ENCODE peak calls at places on chromosomes 2 and 18, in nine cellular contexts. One of them, this sample, is unnamed. For H3K27me3, the result is how much of the 10 kb centered on the place peaks cover.

GRCh38 chr2:117330611-117331010 is 483.9 kb upstream of the DDX18 start:
- DNase-seq in neural progenitor cell: no peak
- DNase-seq in cardiac muscle cell: no peak
- DNase-seq in left lung: no peak
- DNase-seq in heart left ventricle: no peak
- DNase-seq in AG04450: no peak
- DNase-seq in right atrium auricular region: no peak
- DNase-seq in CD8-positive, alpha-beta T cell: no peak
- DNase-seq in transverse colon: no peak
- DNase-seq in this sample: no peak

GRCh38 chr2:45002661-45003210 is 6.5 kb downstream of the SIX2 start:
- DNase-seq in neural progenitor cell: no peak
- DNase-seq in cardiac muscle cell: no peak
- DNase-seq in left lung: no peak
- DNase-seq in heart left ventricle: no peak
- DNase-seq in AG04450: no peak
- DNase-seq in right atrium auricular region: no peak
- DNase-seq in CD8-positive, alpha-beta T cell: no peak
- DNase-seq in transverse colon: no peak
- DNase-seq in this sample: no peak

GRCh38 chr2:172246649-172247048 is 143.9 kb upstream of the DLX2 start:
- DNase-seq in neural progenitor cell: no peak
- DNase-seq in cardiac muscle cell: no peak
- DNase-seq in left lung: no peak
- DNase-seq in heart left ventricle: no peak
- DNase-seq in AG04450: no peak
- DNase-seq in right atrium auricular region: no peak
- DNase-seq in CD8-positive, alpha-beta T cell: no peak
- DNase-seq in transverse colon: no peak
- DNase-seq in this sample: no peak

GRCh38 chr18:76593838-76594237 is 98.8 kb upstream of the ZNF516 start:
- DNase-seq in neural progenitor cell: no peak
- DNase-seq in cardiac muscle cell: no peak
- DNase-seq in left lung: no peak
- DNase-seq in heart left ventricle: no peak
- DNase-seq in AG04450: no peak
- DNase-seq in right atrium auricular region: no peak
- DNase-seq in CD8-positive, alpha-beta T cell: no peak
- DNase-seq in transverse colon: no peak
- DNase-seq in this sample: no peak

GRCh38 chr2:216078776-216079175 is 2.8 kb downstream of the PECR start:
- DNase-seq in neural progenitor cell: no peak
- DNase-seq in cardiac muscle cell: peak
- DNase-seq in left lung: no peak
- DNase-seq in heart left ventricle: no peak
- DNase-seq in AG04450: no peak
- DNase-seq in right atrium auricular region: no peak
- DNase-seq in CD8-positive, alpha-beta T cell: no peak
- DNase-seq in transverse colon: no peak
- DNase-seq in this sample: no peak

GRCh38 chr2:241584446-241584845 is 25.9 kb downstream of the BOK start:
- DNase-seq in neural progenitor cell: no peak
- DNase-seq in cardiac muscle cell: peak
- DNase-seq in left lung: no peak
- DNase-seq in heart left ventricle: no peak
- DNase-seq in AG04450: no peak
- DNase-seq in right atrium auricular region: no peak
- DNase-seq in CD8-positive, alpha-beta T cell: no peak
- DNase-seq in transverse colon: no peak
- DNase-seq in this sample: no peak

GRCh38 chr2:126662623-126663022 is 6.7 kb downstream of the GYPC start:
- DNase-seq in neural progenitor cell: no peak
- DNase-seq in cardiac muscle cell: no peak
- DNase-seq in left lung: no peak
- DNase-seq in heart left ventricle: no peak
- DNase-seq in AG04450: no peak
- DNase-seq in right atrium auricular region: no peak
- DNase-seq in CD8-positive, alpha-beta T cell: no peak
- DNase-seq in transverse colon: no peak
- DNase-seq in this sample: no peak

GRCh38 chr2:72738096-72738495 is 87.7 kb downstream of the EXOC6B start:
- DNase-seq in neural progenitor cell: no peak
- DNase-seq in cardiac muscle cell: no peak
- DNase-seq in left lung: no peak
- DNase-seq in heart left ventricle: no peak
- DNase-seq in AG04450: no peak
- DNase-seq in right atrium auricular region: no peak
- DNase-seq in CD8-positive, alpha-beta T cell: no peak
- DNase-seq in transverse colon: no peak
- DNase-seq in this sample: no peak

DNA sequence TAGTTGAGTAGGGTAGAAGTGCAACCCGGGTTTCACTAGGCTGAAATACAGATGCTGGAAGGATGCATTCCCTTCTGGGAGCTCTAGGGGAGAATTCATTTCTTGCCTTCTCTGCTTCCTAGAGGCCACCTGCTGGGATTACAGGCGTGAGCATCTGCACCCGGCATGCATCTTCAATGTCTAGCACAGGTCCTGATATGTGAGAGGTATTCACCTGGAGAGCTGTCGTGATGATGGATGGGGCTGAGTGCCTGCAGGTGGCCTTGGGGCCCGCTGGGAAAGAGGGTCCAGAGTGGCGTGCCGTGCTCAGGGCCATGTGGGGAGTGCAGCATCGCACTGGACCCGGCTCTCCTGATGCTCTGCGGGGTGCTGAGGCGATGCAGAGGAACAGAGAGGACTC is 6.6 kb upstream of the NTSR2 start:
- DNase-seq in neural progenitor cell: no peak
- DNase-seq in cardiac muscle cell: no peak
- DNase-seq in left lung: no peak
- DNase-seq in heart left ventricle: no peak
- DNase-seq in AG04450: no peak
- DNase-seq in right atrium auricular region: no peak
- DNase-seq in CD8-positive, alpha-beta T cell: no peak
- DNase-seq in transverse colon: no peak
- DNase-seq in this sample: no peak
- H3K27me3 ChIP-seq in neural progenitor cell: under half
- H3K27me3 ChIP-seq in cardiac muscle cell: under half
- H3K27me3 ChIP-seq in left lung: under half
- H3K27me3 ChIP-seq in heart left ventricle: under half
- H3K27me3 ChIP-seq in AG04450: under half
- H3K27me3 ChIP-seq in right atrium auricular region: under half
- H3K27me3 ChIP-seq in CD8-positive, alpha-beta T cell: under half
- H3K27me3 ChIP-seq in transverse colon: under half
- H3K27me3 ChIP-seq in this sample: under half

GRCh38 chr2:59930430-59930829 is 623.0 kb downstream of the BCL11A start:
- DNase-seq in neural progenitor cell: no peak
- DNase-seq in cardiac muscle cell: no peak
- DNase-seq in left lung: no peak
- DNase-seq in heart left ventricle: no peak
- DNase-seq in AG04450: no peak
- DNase-seq in right atrium auricular region: no peak
- DNase-seq in CD8-positive, alpha-beta T cell: no peak
- DNase-seq in transverse colon: no peak
- DNase-seq in this sample: no peak

GRCh38 chr2:59933948-59934347 is 619.5 kb downstream of the BCL11A start:
- DNase-seq in neural progenitor cell: no peak
- DNase-seq in cardiac muscle cell: no peak
- DNase-seq in left lung: no peak
- DNase-seq in heart left ventricle: no peak
- DNase-seq in AG04450: no peak
- DNase-seq in right atrium auricular region: no peak
- DNase-seq in CD8-positive, alpha-beta T cell: no peak
- DNase-seq in transverse colon: no peak
- DNase-seq in this sample: no peak

GRCh38 chr2:59936031-59936430 is 617.4 kb downstream of the BCL11A start:
- DNase-seq in neural progenitor cell: no peak
- DNase-seq in cardiac muscle cell: no peak
- DNase-seq in left lung: no peak
- DNase-seq in heart left ventricle: no peak
- DNase-seq in AG04450: no peak
- DNase-seq in right atrium auricular region: no peak
- DNase-seq in CD8-positive, alpha-beta T cell: no peak
- DNase-seq in transverse colon: no peak
- DNase-seq in this sample: no peak

GRCh38 chr2:59935005-59935404 is 618.4 kb downstream of the BCL11A start:
- DNase-seq in neural progenitor cell: no peak
- DNase-seq in cardiac muscle cell: no peak
- DNase-seq in left lung: no peak
- DNase-seq in heart left ventricle: no peak
- DNase-seq in AG04450: no peak
- DNase-seq in right atrium auricular region: no peak
- DNase-seq in CD8-positive, alpha-beta T cell: no peak
- DNase-seq in transverse colon: no peak
- DNase-seq in this sample: peak

DNA sequence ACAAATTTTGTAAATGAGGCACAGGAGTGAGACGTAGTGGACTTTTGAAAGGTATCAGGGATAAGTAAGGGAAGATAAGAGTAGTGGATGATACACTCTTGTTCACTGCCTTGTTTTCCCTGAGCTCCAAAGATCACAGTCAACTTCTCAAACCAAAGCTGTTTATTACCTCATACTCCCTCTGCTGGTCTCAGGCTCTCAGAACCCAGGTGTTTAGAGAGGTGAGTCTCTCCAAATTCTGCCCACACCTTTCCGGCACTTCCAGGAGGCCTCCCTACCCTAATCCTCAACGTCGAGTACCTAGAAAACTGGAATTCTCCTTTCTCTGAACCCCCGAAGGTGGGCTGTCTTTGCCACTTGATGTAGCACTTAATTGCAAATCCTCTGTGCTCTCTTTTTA is 621.1 kb downstream of the BCL11A start:
- DNase-seq in neural progenitor cell: peak
- DNase-seq in cardiac muscle cell: no peak
- DNase-seq in left lung: no peak
- DNase-seq in heart left ventricle: no peak
- DNase-seq in AG04450: no peak
- DNase-seq in right atrium auricular region: no peak
- DNase-seq in CD8-positive, alpha-beta T cell: no peak
- DNase-seq in transverse colon: no peak
- DNase-seq in this sample: no peak
- TF ChIP-seq CTCF in neural progenitor cell: peak
- TF ChIP-seq CTCF in cardiac muscle cell: no peak
- TF ChIP-seq CTCF in left lung: no peak
- TF ChIP-seq CTCF in heart left ventricle: no peak
- TF ChIP-seq CTCF in AG04450: no peak
- TF ChIP-seq CTCF in right atrium auricular region: no peak
- TF ChIP-seq CTCF in CD8-positive, alpha-beta T cell: no peak
- TF ChIP-seq CTCF in transverse colon: no peak
- TF ChIP-seq CTCF in this sample: no peak

GRCh38 chr18:70291295-70291574 is 2.4 kb downstream of the SOCS6 start:
- DNase-seq in neural progenitor cell: no peak
- DNase-seq in cardiac muscle cell: no peak
- DNase-seq in left lung: no peak
- DNase-seq in heart left ventricle: no peak
- DNase-seq in AG04450: no peak
- DNase-seq in right atrium auricular region: no peak
- DNase-seq in CD8-positive, alpha-beta T cell: no peak
- DNase-seq in transverse colon: no peak
- DNase-seq in this sample: no peak

GRCh38 chr18:70288851-70289328 is at the start of gene SOCS6:
- DNase-seq in neural progenitor cell: peak
- DNase-seq in cardiac muscle cell: peak
- DNase-seq in left lung: peak
- DNase-seq in heart left ventricle: peak
- DNase-seq in AG04450: peak
- DNase-seq in right atrium auricular region: no peak
- DNase-seq in CD8-positive, alpha-beta T cell: peak
- DNase-seq in transverse colon: peak
- DNase-seq in this sample: peak

GRCh38 chr18:70289351-70290330 is 796 bp downstream of the SOCS6 start:
- DNase-seq in neural progenitor cell: peak
- DNase-seq in cardiac muscle cell: peak
- DNase-seq in left lung: no peak
- DNase-seq in heart left ventricle: peak
- DNase-seq in AG04450: no peak
- DNase-seq in right atrium auricular region: no peak
- DNase-seq in CD8-positive, alpha-beta T cell: no peak
- DNase-seq in transverse colon: peak
- DNase-seq in this sample: peak

GRCh38 chr18:70292628-70293027 is 3.8 kb downstream of the SOCS6 start:
- DNase-seq in neural progenitor cell: no peak
- DNase-seq in cardiac muscle cell: no peak
- DNase-seq in left lung: no peak
- DNase-seq in heart left ventricle: no peak
- DNase-seq in AG04450: no peak
- DNase-seq in right atrium auricular region: no peak
- DNase-seq in CD8-positive, alpha-beta T cell: no peak
- DNase-seq in transverse colon: peak
- DNase-seq in this sample: no peak

GRCh38 chr18:70290482-70291294 is 1.8 kb downstream of the SOCS6 start:
- DNase-seq in neural progenitor cell: no peak
- DNase-seq in cardiac muscle cell: no peak
- DNase-seq in left lung: no peak
- DNase-seq in heart left ventricle: no peak
- DNase-seq in AG04450: no peak
- DNase-seq in right atrium auricular region: no peak
- DNase-seq in CD8-positive, alpha-beta T cell: no peak
- DNase-seq in transverse colon: no peak
- DNase-seq in this sample: no peak
- H3K4me3 ChIP-seq in neural progenitor cell: peak
- H3K4me3 ChIP-seq in cardiac muscle cell: peak
- H3K4me3 ChIP-seq in left lung: peak
- H3K4me3 ChIP-seq in heart left ventricle: peak
- H3K4me3 ChIP-seq in AG04450: peak
- H3K4me3 ChIP-seq in right atrium auricular region: peak
- H3K4me3 ChIP-seq in CD8-positive, alpha-beta T cell: no peak
- H3K4me3 ChIP-seq in transverse colon: peak
- H3K4me3 ChIP-seq in this sample: peak

DNA sequence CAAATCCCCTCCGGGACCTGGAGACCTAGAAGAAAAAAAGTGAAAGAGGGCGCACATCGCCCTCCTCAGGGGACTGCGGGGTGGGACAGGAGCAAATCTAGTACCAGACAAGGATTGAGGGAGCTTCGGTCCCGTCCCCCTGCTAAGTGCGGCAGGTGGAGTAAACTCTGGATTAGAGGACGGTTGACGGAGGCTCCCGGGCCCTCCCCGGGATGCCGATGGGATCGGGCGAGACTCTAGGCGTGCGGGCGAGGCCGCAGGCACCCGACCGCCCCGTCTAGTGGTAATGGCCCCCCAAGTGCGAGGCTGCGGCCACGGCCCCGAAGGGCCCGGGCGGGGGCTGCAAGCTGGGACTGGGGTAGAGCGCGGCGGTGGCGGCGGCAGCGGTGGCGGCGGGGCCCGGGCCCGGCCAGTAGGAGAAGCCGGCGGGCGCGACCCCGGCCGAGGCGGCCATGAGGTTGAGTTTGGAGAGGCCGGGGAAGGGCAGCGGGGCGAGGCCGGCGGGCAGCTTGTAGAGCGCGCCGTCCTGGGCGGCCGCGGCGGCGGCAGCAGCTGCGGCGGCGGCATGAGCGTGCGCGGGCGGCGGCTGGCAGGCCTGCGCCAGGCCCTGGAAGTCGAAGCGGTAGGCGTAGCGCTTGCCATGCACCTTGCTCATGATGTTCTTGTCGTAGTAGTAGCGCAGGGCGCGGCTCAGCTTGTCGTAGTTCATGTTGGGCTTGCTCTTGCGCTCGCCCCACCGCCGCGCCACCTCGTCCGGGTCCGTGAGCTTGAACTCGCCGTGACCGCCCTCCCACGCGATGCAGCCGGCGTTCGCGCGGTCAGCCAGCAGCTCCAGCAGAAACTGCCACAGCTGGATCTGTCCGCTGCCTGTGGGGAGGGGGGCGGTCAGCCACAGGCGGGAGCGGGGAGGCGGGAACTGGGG is 3.3 kb downstream of the FEV start:
- DNase-seq in neural progenitor cell: peak
- DNase-seq in cardiac muscle cell: peak
- DNase-seq in left lung: no peak
- DNase-seq in heart left ventricle: peak
- DNase-seq in AG04450: no peak
- DNase-seq in right atrium auricular region: no peak
- DNase-seq in CD8-positive, alpha-beta T cell: no peak
- DNase-seq in transverse colon: peak
- DNase-seq in this sample: peak
- H3K27me3 ChIP-seq in neural progenitor cell: half or more
- H3K27me3 ChIP-seq in cardiac muscle cell: half or more
- H3K27me3 ChIP-seq in left lung: half or more
- H3K27me3 ChIP-seq in heart left ventricle: half or more
- H3K27me3 ChIP-seq in AG04450: half or more
- H3K27me3 ChIP-seq in right atrium auricular region: half or more
- H3K27me3 ChIP-seq in CD8-positive, alpha-beta T cell: half or more
- H3K27me3 ChIP-seq in transverse colon: half or more
- H3K27me3 ChIP-seq in this sample: under half

This sample was measured in BE2C.